ENCODE peak calls at places on chromosomes 16 and 17, in ten cellular contexts. X is heart right ventricle, P is IMR-90, U is ovary, V is brain microvascular endothelial cell, Y is A673, Z is fibroblast of lung, T is body of pancreas, W is fibroblast of villous mesenchyme, S is psoas muscle. R is an unnamed sample.

GRCh38 chr17:78315355-78316114 is 44.3 kb downstream of the SOCS3 start:
- DNase-seq in X (peak; percentile 73), P (peak; percentile 92), U (peak; percentile 95), V (peak; percentile 86), Y (peak; percentile 82), Z (peak; percentile 92), T (peak; percentile 49), W (peak; percentile 90), S (peak; percentile 88), R (peak; percentile 52)

GRCh38 chr16:70695351-70696070 is 9.7 kb upstream of the MTSS2 start:
- DNase-seq in X (peak; percentile 73), P (no peak), U (no peak), V (no peak), Y (no peak), Z (no peak), T (no peak), W (no peak), S (peak; percentile 81), R (no peak)

GRCh38 chr17:81608082-81608481 is 28.8 kb downstream of the NPLOC4 start:
- DNase-seq in X (no peak), P (peak; percentile 40), U (no peak), V (peak; percentile 35), Y (no peak), Z (peak; percentile 15), T (no peak), W (no peak), S (no peak), R (no peak)

GRCh38 chr17:37507108-37507507 is 17.4 kb downstream of the DUSP14 start:
- DNase-seq in X (no peak), P (no peak), U (no peak), V (no peak), Y (no peak), Z (no peak), T (no peak), W (no peak), S (no peak), R (no peak)

GRCh38 chr16:31460582-31461002 is 1.3 kb downstream of the ARMC5 start:
- DNase-seq in X (no peak), P (peak; percentile 73), U (no peak), V (peak; percentile 37), Y (peak; percentile 64), Z (peak; percentile 73), T (no peak), W (peak; percentile 75), S (peak; percentile 53), R (no peak)

GRCh38 chr16:53754938-53755910 is 51.3 kb downstream of the FTO start:
- DNase-seq in X (no peak), P (peak; percentile 60), U (peak; percentile 62), V (no peak), Y (peak; percentile 42), Z (peak; percentile 63), T (peak; percentile 70), W (peak; percentile 70), S (peak; percentile 64), R (no peak)

GRCh38 chr16:14611660-14612059 is 18.4 kb downstream of the PARN start:
- DNase-seq in X (no peak), P (no peak), U (no peak), V (no peak), Y (no peak), Z (no peak), T (no peak), W (no peak), S (no peak), R (no peak)

GRCh38 chr16:31382485-31383161 is 10.5 kb upstream of the ITGAD start:
- DNase-seq in X (peak; percentile 67), P (peak; percentile 40), U (peak; percentile 25), V (peak; percentile 31), Y (peak; percentile 78), Z (peak; percentile 36), T (peak; percentile 80), W (peak; percentile 68), S (peak; percentile 81), R (no peak)

GRCh38 chr17:47229535-47230443 is 20.6 kb downstream of the MYL4 start:
- DNase-seq in X (peak; percentile 68), P (peak; percentile 96), U (peak; percentile 91), V (peak; percentile 94), Y (peak; percentile 83), Z (peak; percentile 96), T (peak; percentile 82), W (peak; percentile 97), S (peak; percentile 88), R (peak; percentile 88)
- TF ChIP-seq CTCF in X (peak; percentile 98), P (peak; percentile 99), U (peak; percentile 95), V (peak; percentile 100), Y (peak; percentile 73), Z (peak; percentile 100), T (peak; percentile 97), W (peak; percentile 100), S (peak; percentile 98), R (peak; percentile 100)

GRCh38 chr17:71405101-71405500 is 715.7 kb upstream of the SOX9 start:
- DNase-seq in X (no peak), P (no peak), U (no peak), V (no peak), Y (no peak), Z (no peak), T (no peak), W (no peak), S (no peak), R (no peak)
- H3K4me3 ChIP-seq in X (no peak overlapping the region), P (no peak overlapping the region), U (no peak overlapping the region), V (no peak overlapping the region), Y (no peak overlapping the region), Z (no peak overlapping the region), T (no peak overlapping the region), W (no peak overlapping the region), S (no peak overlapping the region), R (no peak overlapping the region)

GRCh38 chr17:50540485-50541401 is 6.2 kb upstream of the SPATA20 start:
- DNase-seq in X (no peak), P (no peak), U (peak; percentile 22), V (no peak), Y (no peak), Z (no peak), T (no peak), W (no peak), S (no peak), R (no peak)

GRCh38 chr17:50539762-50540440 is 7.1 kb upstream of the SPATA20 start:
- DNase-seq in X (no peak), P (no peak), U (no peak), V (no peak), Y (no peak), Z (no peak), T (no peak), W (no peak), S (no peak), R (no peak)

GRCh38 chr17:50537721-50538548 is 5.4 kb downstream of the EPN3 start:
- DNase-seq in X (no peak), P (no peak), U (no peak), V (no peak), Y (no peak), Z (no peak), T (no peak), W (no peak), S (no peak), R (no peak)

GRCh38 chr17:50536683-50537646 is 4.4 kb downstream of the EPN3 start:
- DNase-seq in X (no peak), P (no peak), U (no peak), V (no peak), Y (no peak), Z (no peak), T (no peak), W (no peak), S (no peak), R (no peak)

DNA sequence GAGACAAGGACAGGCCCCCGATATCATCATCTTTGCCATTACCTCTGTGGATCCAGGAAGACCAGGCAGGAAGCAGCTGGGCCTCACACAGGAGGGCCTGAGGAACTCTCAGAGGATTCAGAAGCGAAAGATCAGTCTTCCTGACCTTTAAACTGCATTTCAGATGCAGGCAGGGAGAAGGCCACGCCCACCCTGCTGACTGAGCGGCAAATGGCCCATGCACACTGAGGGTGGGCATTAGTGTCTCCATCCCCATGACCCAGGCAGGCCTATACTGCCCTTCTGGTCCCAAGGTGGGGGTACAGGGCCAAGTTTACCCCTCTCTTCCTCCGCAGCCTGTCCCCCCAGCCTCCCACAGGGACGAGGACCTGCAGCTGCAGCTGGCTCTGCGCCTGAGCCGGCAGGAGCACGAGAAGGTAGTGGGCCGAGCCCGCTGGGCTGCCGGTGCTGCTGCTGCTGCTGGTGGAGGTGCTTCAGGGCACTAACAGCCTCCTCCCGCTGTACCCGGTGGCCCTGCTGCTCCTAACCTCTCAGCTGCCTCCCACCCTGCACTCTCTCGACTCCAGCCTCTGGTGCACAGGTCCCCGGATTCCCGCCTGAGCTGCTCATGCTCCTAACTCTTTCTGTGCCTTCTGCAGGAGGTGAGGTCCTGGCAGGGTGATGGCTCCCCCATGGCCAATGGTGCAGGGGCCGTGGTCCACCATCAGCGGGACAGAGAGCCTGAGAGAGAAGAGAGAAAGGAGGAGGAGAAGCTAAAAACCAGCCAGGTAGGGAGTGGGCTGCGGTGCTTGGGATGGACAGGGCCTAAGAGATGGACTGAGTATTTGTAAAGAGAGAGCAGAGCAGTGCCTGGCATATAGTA is 6.2 kb downstream of the EPN3 start:
- DNase-seq in X (no peak), P (no peak), U (no peak), V (no peak), Y (no peak), Z (no peak), T (no peak), W (no peak), S (no peak), R (no peak)
- TF ChIP-seq CTCF in X (no peak), P (no peak), U (no peak), V (no peak), Y (no peak), Z (no peak), T (no peak), W (no peak), S (no peak), R (no peak)

GRCh38 chr16:75249441-75249840 is 2.0 kb downstream of the BCAR1 start:
- DNase-seq in X (no peak), P (no peak), U (no peak), V (no peak), Y (no peak), Z (no peak), T (no peak), W (no peak), S (no peak), R (no peak)
- H3K4me3 ChIP-seq in X (peak overlapping the region; percentile 85), P (no peak overlapping the region), U (no peak overlapping the region), V (peak overlapping the region; percentile 86), Y (peak overlapping the region; percentile 93), Z (peak overlapping the region; percentile 69), T (no peak overlapping the region), W (peak overlapping the region; percentile 85), S (peak overlapping the region; percentile 78), R (peak overlapping the region; percentile 96)

R was measured in epithelial cell of proximal tubule.